ENCODE peak calls at places on chromosome 17, in eight cellular contexts. L is fibroblast of mammary gland; A is heart left ventricle; D is fibroblast of lung; I is spleen; O is CD4-positive, alpha-beta T cell; M is WTC11; K is cardiac fibroblast. X is an unnamed sample.

GRCh38 chr17:15409721-15410247 is 57.6 kb downstream of the CDRT4 start:
- DNase-seq in O (no peak), M (no peak), I (no peak), L (peak), D (peak), A (peak), K (peak), X (no peak)

GRCh38 chr17:54745239-54745638 is 155.4 kb upstream of the TOM1L1 start:
- DNase-seq in K (no peak), M (no peak), O (no peak), L (no peak), A (no peak), D (no peak), I (no peak), X (no peak)

GRCh38 chr17:75892556-75893224 is 4.1 kb downstream of the TRIM65 start:
- DNase-seq in M (no peak), L (no peak), A (no peak), O (no peak), I (peak), D (no peak), K (no peak), X (no peak)

GRCh38 chr17:34445145-34445544 is 82.1 kb upstream of the CCL1 start:
- DNase-seq in O (no peak), A (no peak), I (no peak), M (no peak), D (no peak), L (no peak), K (no peak), X (no peak)

GRCh38 chr17:33642002-33642401 is 348.9 kb upstream of the ASIC2 start:
- DNase-seq in A (no peak), O (no peak), M (no peak), K (no peak), I (no peak), L (no peak), D (no peak), X (no peak)

GRCh38 chr17:34981538-34982241 is 1.4 kb downstream of the LIG3 start:
- DNase-seq in I (no peak), K (peak), D (peak), A (no peak), M (no peak), O (no peak), L (peak), X (no peak)

GRCh38 chr17:73045722-73046121 is 46.8 kb downstream of the SLC39A11 start:
- DNase-seq in D (no peak), A (no peak), M (no peak), K (no peak), L (no peak), I (no peak), O (no peak), X (no peak)

GRCh38 chr17:73589096-73589980 is 54.9 kb downstream of the SDK2 start:
- DNase-seq in I (no peak), O (no peak), A (no peak), D (no peak), M (no peak), K (no peak), L (peak), X (no peak)

GRCh38 chr17:20084621-20085282 is 75.6 kb downstream of the SPECC1 start:
- DNase-seq in L (no peak), D (no peak), A (no peak), M (no peak), K (no peak), O (no peak), I (no peak), X (no peak)

GRCh38 chr17:20083460-20083859 is 74.3 kb downstream of the SPECC1 start:
- DNase-seq in O (no peak), L (peak), A (no peak), I (no peak), M (no peak), D (peak), K (peak), X (no peak)

GRCh38 chr17:20086416-20087074 is 77.4 kb downstream of the SPECC1 start:
- DNase-seq in I (no peak), A (no peak), M (no peak), K (no peak), D (no peak), L (no peak), O (no peak), X (no peak)

GRCh38 chr17:20087538-20088250 is 78.5 kb downstream of the SPECC1 start:
- DNase-seq in L (no peak), O (no peak), A (no peak), K (no peak), M (no peak), I (no peak), D (no peak), X (no peak)

GRCh38 chr17:20085283-20085875 is 76.2 kb downstream of the SPECC1 start:
- DNase-seq in L (peak), I (no peak), K (no peak), O (no peak), A (no peak), M (no peak), D (no peak), X (no peak)
- TF ChIP-seq CTCF in L (no peak), I (no peak), K (no peak), O (no peak), A (no peak), M (no peak), D (no peak), X (no peak)

GRCh38 chr17:17139972-17140589 is 66.1 kb downstream of the PLD6 start:
- DNase-seq in K (no peak), I (no peak), D (no peak), L (no peak), O (no peak), M (peak), A (no peak), X (no peak)

GRCh38 chr17:17141279-17141678 is 64.9 kb downstream of the PLD6 start:
- DNase-seq in D (no peak), I (no peak), O (no peak), M (no peak), K (no peak), L (no peak), A (no peak), X (no peak)

GRCh38 chr17:17142556-17142955 is 63.6 kb downstream of the PLD6 start:
- DNase-seq in M (no peak), L (no peak), D (no peak), A (no peak), I (no peak), O (no peak), K (no peak), X (no peak)

GRCh38 chr17:17141860-17142552 is 64.1 kb downstream of the PLD6 start:
- DNase-seq in A (no peak), D (peak), I (no peak), L (peak), K (peak), M (peak), O (peak), X (no peak)

GRCh38 chr17:17140590-17140980 is 65.5 kb downstream of the PLD6 start:
- DNase-seq in M (no peak), K (peak), I (no peak), L (peak), D (peak), O (no peak), A (no peak), X (no peak)
- TF ChIP-seq CTCF in M (no peak), K (peak), I (no peak), L (peak), D (peak), O (no peak), A (no peak), X (no peak)

GRCh38 chr17:79301469-79301868 is 226.8 kb downstream of the ENGASE start:
- DNase-seq in D (no peak), K (no peak), A (no peak), M (peak), O (no peak), I (no peak), L (no peak), X (no peak)
- TF ChIP-seq CTCF in D (no peak), K (no peak), A (no peak), M (no peak), O (no peak), I (no peak), L (no peak), X (no peak)

GRCh38 chr17:81825841-81826471 is 7.1 kb downstream of the MCRIP1 start:
- DNase-seq in L (no peak), K (no peak), I (no peak), A (no peak), O (no peak), D (no peak), M (peak), X (no peak)
- TF ChIP-seq CTCF in L (no peak), K (no peak), I (no peak), A (no peak), O (no peak), D (no peak), M (no peak), X (no peak)

DNA sequence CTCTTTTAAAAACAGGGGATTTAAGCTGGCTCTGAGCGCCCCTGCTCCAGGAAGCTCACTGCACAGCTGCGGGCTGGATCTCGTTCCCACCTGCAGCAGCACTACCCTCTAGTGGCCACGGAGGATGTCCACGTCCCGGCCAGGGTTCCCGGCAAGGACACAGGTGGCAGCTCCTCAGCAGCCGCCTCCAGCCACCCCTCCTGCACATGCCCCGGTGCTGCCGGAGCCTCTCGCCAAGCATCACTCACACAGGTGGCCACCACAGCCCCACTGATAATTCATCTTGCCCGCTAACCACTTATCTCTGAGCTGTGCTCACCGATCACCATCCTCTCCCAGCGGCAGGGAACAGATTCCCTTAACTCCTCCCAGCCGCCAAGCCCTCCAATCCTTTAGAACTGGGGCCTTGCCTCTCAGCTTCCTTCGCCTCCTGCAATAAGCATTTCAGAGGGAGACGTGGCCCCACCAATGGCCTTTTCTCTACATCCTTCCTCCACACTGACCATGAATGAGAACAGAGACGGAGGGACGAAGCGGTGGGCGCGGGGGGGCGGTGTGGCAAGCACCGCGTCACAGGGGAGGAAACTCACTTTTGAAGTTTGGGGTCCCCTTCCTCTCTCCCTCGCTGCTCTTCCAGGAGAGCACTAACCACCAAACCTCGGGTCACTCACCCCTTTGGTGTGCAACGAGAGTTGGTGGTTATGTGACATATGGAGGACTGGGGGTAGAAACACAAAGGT is 222.1 kb downstream of the RBFOX3 start:
- DNase-seq in M (peak), O (no peak), A (peak), L (peak), I (peak), K (peak), D (peak), X (no peak)
- TF ChIP-seq CTCF in M (peak), O (no peak), A (peak), L (peak), I (peak), K (peak), D (peak), X (peak)

GRCh38 chr17:19299214-19299747 is 62.1 kb downstream of the EPN2 start:
- DNase-seq in O (no peak), D (no peak), L (no peak), A (no peak), I (no peak), M (no peak), K (no peak), X (no peak)
- TF ChIP-seq CTCF in O (no peak), D (no peak), L (no peak), A (no peak), I (no peak), M (no peak), K (no peak), X (no peak)

DNA sequence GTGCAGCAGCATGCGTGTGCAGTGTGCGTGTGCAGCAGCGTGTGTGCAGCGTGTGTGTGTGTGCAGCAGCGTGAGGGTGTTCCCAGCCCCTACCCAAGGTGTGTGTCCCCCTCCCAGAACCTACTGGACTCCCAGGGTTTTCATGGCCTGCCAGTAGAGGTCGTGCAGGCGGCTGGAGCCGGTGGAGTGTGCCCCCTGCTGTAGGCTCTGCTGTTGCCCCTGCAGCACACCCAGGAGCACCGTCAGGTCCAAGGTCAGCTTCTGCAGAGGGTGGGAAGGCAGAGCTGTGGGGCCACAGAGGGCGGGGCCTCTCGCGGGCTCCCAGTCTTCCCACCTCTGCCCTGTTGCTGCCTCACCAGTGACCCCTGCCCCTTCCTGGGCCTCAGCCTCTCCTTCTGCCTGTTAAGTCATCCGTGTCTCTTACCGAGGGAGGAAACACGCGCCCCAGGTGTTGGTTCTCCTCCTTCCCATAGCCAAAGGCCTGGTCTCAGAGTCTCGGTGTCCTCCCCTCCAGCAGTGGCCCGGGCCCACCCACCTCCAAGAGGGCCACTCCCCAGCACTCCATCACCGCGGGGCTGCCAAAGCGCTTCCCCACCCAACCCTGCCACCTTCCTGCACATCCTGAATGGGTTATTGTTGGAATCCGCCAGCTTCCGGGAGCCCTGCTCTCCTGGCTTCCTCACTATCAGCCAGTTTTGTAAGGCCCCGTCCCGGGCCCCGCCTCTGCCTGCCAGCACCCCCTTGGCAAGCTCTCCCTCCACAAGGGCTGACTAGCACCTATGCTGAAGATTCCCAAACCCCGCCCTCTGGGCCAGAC is 14.8 kb downstream of the MYBBP1A start:
- DNase-seq in D (no peak), A (peak), I (peak), K (no peak), O (no peak), L (no peak), M (peak), X (no peak)
- TF ChIP-seq CTCF in D (peak), A (peak), I (no peak), K (peak), O (no peak), L (no peak), M (no peak), X (no peak)

X was measured in CD14-positive monocyte.